ENCODE peak calls at places on chromosomes 12 and 14, in four cellular contexts. One of them, this sample, is unnamed.

GRCh38 chr12:116603516-116603915 is 44.3 kb downstream of the MAP1LC3B2 start:
- DNase-seq in GM20000: no peak
- DNase-seq in SK-N-SH: peak
- DNase-seq in endodermal cell: no peak
- DNase-seq in this sample: peak

GRCh38 chr14:96962337-96962736 is 165.2 kb downstream of the VRK1 start:
- DNase-seq in endodermal cell: no peak
- DNase-seq in GM20000: no peak
- DNase-seq in SK-N-SH: no peak
- DNase-seq in this sample: no peak

GRCh38 chr14:79549515-79549914 is 661.8 kb downstream of the DIO2 start:
- DNase-seq in SK-N-SH: no peak
- DNase-seq in GM20000: no peak
- DNase-seq in endodermal cell: no peak
- DNase-seq in this sample: no peak

GRCh38 chr12:32240833-32241232 is 134.2 kb downstream of the BICD1 start:
- DNase-seq in GM20000: no peak
- DNase-seq in endodermal cell: no peak
- DNase-seq in SK-N-SH: no peak
- DNase-seq in this sample: no peak

GRCh38 chr12:51262758-51263177 is 7.4 kb downstream of the SMAGP start:
- DNase-seq in SK-N-SH: no peak
- DNase-seq in endodermal cell: peak
- DNase-seq in GM20000: no peak
- DNase-seq in this sample: peak

GRCh38 chr14:87869619-87870583 is 123.1 kb downstream of the GALC start:
- DNase-seq in endodermal cell: peak
- DNase-seq in SK-N-SH: no peak
- DNase-seq in GM20000: peak
- DNase-seq in this sample: no peak

GRCh38 chr12:6765634-6766581 is at the start of gene PTMS:
- DNase-seq in GM20000: peak
- DNase-seq in SK-N-SH: peak
- DNase-seq in endodermal cell: peak
- DNase-seq in this sample: peak

GRCh38 chr12:118103601-118104382 is at the start of gene VSIG10:
- DNase-seq in endodermal cell: peak
- DNase-seq in SK-N-SH: peak
- DNase-seq in GM20000: peak
- DNase-seq in this sample: peak

GRCh38 chr14:102016420-102017090 is 52.2 kb downstream of the DYNC1H1 start:
- DNase-seq in endodermal cell: no peak
- DNase-seq in SK-N-SH: no peak
- DNase-seq in GM20000: no peak
- DNase-seq in this sample: no peak

GRCh38 chr14:26941521-26941920 is 343.7 kb upstream of the NOVA1 start:
- DNase-seq in endodermal cell: no peak
- DNase-seq in GM20000: no peak
- DNase-seq in SK-N-SH: no peak
- DNase-seq in this sample: no peak

DNA sequence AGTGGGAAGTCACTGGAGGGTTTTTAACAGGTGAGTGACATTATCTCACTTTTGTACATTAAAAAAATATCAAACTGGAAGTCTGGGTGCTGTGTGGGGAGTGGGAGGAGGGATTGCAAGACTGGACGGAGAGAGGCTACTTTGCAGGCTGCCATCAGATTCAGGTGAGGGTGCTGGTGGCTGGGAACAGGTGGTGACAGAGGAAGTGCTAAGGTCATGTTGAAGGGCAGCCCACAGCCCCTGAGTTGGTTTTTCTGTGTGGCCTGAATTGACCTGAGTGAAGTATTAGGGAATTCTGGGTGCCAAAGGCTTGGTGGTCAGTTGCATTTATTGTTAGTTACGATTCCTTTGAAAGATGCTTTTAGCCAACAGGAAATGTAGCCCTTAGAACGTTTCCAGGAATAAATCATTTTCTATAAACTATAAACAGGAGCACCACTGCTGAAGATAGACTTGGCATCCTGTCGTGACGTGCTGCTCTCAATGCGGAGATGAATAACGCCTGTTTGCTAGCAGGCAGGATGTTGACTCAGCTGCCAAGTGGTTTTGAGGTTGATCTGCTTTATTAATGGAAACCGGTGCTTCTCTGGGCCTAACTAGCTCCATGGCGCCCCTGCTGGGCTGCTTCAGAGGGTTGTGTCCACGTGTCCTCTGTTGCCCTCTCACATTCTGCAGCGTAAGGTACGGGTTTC is 707.5 kb upstream of the TMEM132C start:
- DNase-seq in GM20000: no peak
- DNase-seq in SK-N-SH: peak
- DNase-seq in endodermal cell: peak
- DNase-seq in this sample: peak
- TF ChIP-seq CTCF in GM20000: no peak
- TF ChIP-seq CTCF in SK-N-SH: no peak
- TF ChIP-seq CTCF in endodermal cell: peak
- TF ChIP-seq CTCF in this sample: no peak

DNA sequence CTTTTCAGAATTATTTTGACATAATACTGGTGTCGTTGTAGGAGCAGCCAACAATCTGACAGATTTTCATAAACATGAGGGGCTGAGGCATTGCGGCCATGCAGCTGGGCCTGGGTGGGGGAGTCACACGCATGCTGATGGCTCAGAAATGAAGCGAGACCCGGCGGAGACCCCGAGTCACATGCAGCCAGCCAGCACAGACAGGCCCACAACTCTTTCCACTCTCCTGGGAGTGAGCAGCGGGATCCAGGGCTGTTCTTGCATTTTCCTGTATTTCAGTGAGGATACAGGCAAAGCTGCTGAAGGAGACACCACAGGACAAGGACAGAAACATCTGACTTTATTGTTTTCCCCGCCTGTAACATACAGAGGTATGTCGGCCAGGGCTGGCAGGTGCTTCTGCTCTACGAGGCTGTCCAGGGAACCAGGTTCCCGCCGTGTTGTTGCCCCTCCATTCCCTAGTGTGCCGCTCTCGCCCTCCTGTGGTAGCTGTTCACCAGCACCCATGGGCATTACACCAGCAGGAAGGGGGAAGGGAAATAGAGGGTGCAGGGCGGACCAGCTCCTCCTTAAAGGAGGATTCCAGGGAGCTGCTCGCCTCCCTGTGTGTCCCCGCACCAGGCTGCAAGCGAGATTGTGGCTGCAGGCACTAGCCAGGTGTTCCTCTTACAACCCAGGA is 30.5 kb downstream of the FZD10 start:
- DNase-seq in endodermal cell: peak
- DNase-seq in GM20000: no peak
- DNase-seq in SK-N-SH: no peak
- DNase-seq in this sample: no peak
- TF ChIP-seq CTCF in endodermal cell: peak
- TF ChIP-seq CTCF in GM20000: no peak
- TF ChIP-seq CTCF in SK-N-SH: no peak
- TF ChIP-seq CTCF in this sample: no peak

DNA sequence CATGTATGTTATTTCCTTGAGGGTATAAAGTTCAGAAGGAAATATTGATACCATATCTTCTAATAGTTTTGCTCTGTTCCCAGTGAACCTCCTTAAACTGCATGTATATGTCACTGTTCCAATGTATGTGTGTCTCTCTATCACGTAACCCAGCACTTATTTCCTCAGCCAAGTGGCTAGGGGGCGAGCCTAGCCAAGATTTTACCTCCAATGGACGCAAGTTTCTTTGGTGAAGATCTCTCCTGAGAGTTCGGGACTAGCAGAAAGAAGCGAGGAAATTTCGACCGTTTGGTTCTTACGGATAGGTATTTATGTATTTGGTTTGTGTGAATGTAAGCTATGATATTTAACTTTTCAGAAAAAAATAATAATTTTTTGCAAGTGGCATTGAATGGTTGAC is 2.5 kb downstream of the SFSWAP start:
- DNase-seq in GM20000: no peak
- DNase-seq in endodermal cell: peak
- DNase-seq in SK-N-SH: no peak
- DNase-seq in this sample: no peak
- TF ChIP-seq CTCF in GM20000: no peak
- TF ChIP-seq CTCF in endodermal cell: peak
- TF ChIP-seq CTCF in SK-N-SH: no peak
- TF ChIP-seq CTCF in this sample: no peak

DNA sequence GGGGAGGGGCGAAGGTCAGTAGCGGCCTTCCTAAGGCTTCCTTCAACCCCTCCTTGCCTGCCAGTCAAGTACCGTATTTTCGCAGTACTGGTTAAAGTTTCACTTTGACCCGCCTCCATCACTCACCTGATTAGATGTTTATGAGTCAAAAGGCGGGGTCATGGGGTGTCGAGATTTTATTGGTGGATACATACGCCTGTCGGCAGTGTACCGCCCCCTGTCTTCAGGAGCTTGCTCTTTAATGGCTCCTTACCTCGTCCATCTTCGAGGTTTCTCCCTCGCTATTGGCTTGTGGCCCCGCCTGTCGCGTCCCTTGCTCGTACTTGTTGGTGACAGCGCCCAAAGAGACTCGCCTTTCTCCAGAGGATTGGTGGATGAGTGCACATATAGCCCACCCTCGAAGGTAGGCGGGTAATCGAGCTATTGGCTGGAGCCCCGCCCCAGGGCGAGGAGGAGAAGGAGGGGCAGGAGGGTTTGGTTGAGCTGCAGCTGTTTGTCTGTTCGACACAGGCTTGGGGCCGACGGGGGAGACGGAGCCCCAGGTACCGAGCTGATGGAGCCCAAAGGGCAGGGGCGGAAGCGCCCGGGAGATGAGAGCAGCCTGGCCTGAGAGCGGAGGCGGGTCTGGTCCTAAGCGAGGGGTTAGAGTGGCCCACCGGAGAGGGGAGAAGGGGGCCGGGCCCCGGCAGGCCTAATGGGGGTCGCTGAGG is at the start of gene RAB5B:
- DNase-seq in endodermal cell: peak
- DNase-seq in SK-N-SH: peak
- DNase-seq in GM20000: peak
- DNase-seq in this sample: peak
- TF ChIP-seq CTCF in endodermal cell: no peak
- TF ChIP-seq CTCF in SK-N-SH: no peak
- TF ChIP-seq CTCF in GM20000: no peak
- TF ChIP-seq CTCF in this sample: peak

GRCh38 chr12:42568952-42569916 is 20.3 kb downstream of the PRICKLE1 start:
- DNase-seq in endodermal cell: no peak
- DNase-seq in GM20000: peak
- DNase-seq in SK-N-SH: no peak
- DNase-seq in this sample: no peak
- TF ChIP-seq CTCF in endodermal cell: peak
- TF ChIP-seq CTCF in GM20000: peak
- TF ChIP-seq CTCF in SK-N-SH: peak
- TF ChIP-seq CTCF in this sample: no peak

GRCh38 chr12:21773263-21773741 is 1.2 kb downstream of the KCNJ8 start:
- DNase-seq in GM20000: no peak
- DNase-seq in SK-N-SH: peak
- DNase-seq in endodermal cell: peak
- DNase-seq in this sample: peak
- TF ChIP-seq CTCF in GM20000: no peak
- TF ChIP-seq CTCF in SK-N-SH: peak
- TF ChIP-seq CTCF in endodermal cell: peak
- TF ChIP-seq CTCF in this sample: no peak

DNA sequence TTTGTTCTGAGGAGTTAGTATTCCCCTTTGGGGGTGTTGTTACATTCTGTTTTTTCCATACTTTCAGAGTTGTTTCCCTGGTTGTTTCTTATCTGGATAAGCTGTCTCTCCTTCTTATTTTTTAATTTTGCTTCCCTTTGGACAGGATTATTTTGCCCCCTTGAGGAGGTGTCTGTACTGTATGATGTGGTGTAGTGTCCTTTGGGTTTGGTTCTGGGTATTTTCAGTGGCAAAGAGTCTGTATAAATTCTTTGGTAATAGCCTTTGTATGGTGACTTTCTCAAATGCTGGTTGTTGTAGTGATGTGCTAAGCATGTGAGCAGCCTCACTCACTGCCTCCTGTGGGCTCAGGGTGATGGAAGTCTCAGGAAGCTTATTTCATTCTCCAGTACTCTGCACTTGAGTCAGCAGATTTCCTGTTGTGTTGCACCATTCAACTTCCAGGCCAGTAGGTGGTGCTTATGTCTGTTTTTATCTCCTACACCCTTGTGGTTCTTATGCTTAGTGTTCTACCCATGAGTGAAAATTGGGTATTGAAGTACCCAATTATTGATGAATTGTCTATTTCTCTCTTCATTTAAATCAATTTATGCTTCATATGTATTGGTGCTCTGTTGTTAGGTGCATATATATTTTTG is 103.3 kb upstream of the PMCH start:
- DNase-seq in GM20000: peak
- DNase-seq in endodermal cell: peak
- DNase-seq in SK-N-SH: peak
- DNase-seq in this sample: no peak
- TF ChIP-seq CTCF in GM20000: peak
- TF ChIP-seq CTCF in endodermal cell: peak
- TF ChIP-seq CTCF in SK-N-SH: peak
- TF ChIP-seq CTCF in this sample: no peak

DNA sequence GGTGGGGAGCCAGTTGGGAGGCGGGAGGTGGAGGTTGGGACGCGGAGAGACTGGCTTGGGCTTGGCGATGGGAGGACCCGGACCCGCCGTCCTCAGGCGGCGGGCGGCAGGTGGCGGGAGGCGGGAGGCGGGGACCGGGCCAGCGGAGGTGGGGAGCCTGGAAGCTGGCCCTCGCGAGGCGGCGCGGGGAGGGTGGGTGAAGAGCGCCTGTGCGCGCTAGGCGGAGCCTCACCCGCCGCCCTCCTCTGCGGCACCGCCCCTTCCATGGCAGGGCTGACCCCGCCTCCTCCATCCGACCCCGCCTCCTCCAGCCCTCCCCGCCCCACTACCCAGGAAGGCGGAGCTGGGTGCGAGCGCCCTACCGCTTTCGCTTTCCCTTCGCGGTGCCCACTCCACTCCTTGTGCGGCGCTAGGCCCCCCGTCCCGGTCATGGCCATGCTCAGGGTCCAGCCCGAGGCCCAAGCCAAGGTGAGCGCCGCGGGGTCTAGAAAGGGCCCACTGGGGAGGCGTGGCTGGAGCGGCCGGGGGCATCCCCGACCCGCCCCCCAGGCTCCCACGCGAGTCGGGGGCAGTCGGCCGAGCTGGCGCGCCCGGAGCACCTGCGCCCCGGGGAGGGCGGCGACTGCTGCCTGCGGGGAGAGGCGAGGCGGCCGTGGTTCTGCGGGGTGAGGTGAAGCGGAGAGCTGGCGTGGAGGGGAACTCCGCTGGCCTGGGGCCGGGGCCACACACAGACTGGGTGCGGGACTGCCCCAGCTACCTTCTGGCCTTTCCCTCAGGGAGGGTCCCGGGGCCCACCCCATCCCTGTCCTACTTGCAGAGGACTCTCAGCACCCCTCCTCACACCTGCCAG is at the start of gene PSME1:
- DNase-seq in endodermal cell: peak
- DNase-seq in GM20000: peak
- DNase-seq in SK-N-SH: peak
- DNase-seq in this sample: peak
- TF ChIP-seq CTCF in endodermal cell: no peak
- TF ChIP-seq CTCF in GM20000: no peak
- TF ChIP-seq CTCF in SK-N-SH: no peak
- TF ChIP-seq CTCF in this sample: no peak

DNA sequence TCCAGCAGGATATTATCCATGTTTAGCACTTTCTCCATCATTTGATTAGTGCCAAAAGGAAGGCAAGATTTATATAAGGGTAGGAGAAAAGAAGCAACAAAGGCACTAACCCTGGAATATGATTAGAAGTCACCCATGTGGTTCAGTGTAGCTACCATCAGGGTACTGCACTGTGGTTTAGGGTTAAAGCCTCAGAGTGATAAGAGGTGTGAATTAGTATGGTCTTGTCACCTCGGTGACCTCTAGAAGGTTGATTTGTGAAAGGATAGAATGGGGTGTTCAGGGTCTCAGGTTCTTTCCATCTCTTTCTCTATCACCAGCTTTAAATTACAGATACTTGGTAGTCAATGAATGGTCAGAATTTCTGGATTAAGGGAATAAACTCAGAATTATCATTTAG is 103.0 kb upstream of the TMTC2 start:
- DNase-seq in SK-N-SH: no peak
- DNase-seq in endodermal cell: no peak
- DNase-seq in GM20000: no peak
- DNase-seq in this sample: no peak
- TF ChIP-seq CTCF in SK-N-SH: no peak
- TF ChIP-seq CTCF in endodermal cell: no peak
- TF ChIP-seq CTCF in GM20000: no peak
- TF ChIP-seq CTCF in this sample: no peak